ENCODE peak calls at places on chromosomes 13 and 19, in six cellular contexts. K is activated CD4-positive, alpha-beta memory T cell treated with anti-CD3 and anti-CD28 coated beads, Interleukin-2, amount 10 ng/mL, durations not matched to agents 7 days and 5 days; A is Peyer's patch; Z is cardiac muscle cell; N is left colon; O is progenitor cell of endocrine pancreas. U is an unnamed sample.

GRCh38 chr13:101309014-101309619 is 107.2 kb downstream of the NALCN start:
- DNase-seq in A (no peak), O (no peak), K (no peak), Z (peak), N (no peak), U (no peak)

GRCh38 chr19:56712609-56713008 is 41.1 kb upstream of the ZNF835 start:
- DNase-seq in Z (no peak), N (no peak), K (no peak), A (no peak), O (no peak), U (no peak)

GRCh38 chr13:101149735-101150380 is 266.4 kb downstream of the NALCN start:
- DNase-seq in A (no peak), Z (peak), O (no peak), N (no peak), K (no peak), U (no peak)

GRCh38 chr13:64263285-64263684 is 2847.6 kb upstream of the PCDH20 start:
- DNase-seq in N (no peak), A (no peak), O (no peak), Z (no peak), K (no peak), U (no peak)

GRCh38 chr19:36151144-36152051 is 849 bp downstream of the COX7A1 start:
- DNase-seq in A (peak), O (no peak), Z (peak), K (no peak), N (no peak), U (no peak)

GRCh38 chr13:82248713-82249112 is 1633.6 kb downstream of the SLITRK1 start:
- DNase-seq in K (no peak), A (no peak), Z (no peak), N (no peak), O (no peak), U (no peak)

GRCh38 chr19:28915737-28916460 is 297.1 kb downstream of the UQCRFS1 start:
- DNase-seq in O (no peak), N (no peak), A (no peak), K (no peak), Z (no peak), U (no peak)

GRCh38 chr19:33241091-33241529 is 15.5 kb upstream of the SLC7A10 start:
- DNase-seq in K (no peak), A (peak), O (no peak), N (peak), Z (no peak), U (no peak)

GRCh38 chr19:4099054-4099764 is 24.7 kb downstream of the MAP2K2 start:
- DNase-seq in A (no peak), N (peak), O (no peak), K (no peak), Z (no peak), U (no peak)

GRCh38 chr19:39514840-39515550 is at the start of gene SELENOV:
- DNase-seq in N (no peak), O (peak), K (no peak), A (no peak), Z (no peak), U (no peak)

GRCh38 chr19:47310819-47311218 is 1.2 kb downstream of the C5AR1 start:
- DNase-seq in Z (peak), K (no peak), N (peak), A (no peak), O (no peak), U (no peak)

GRCh38 chr13:53010374-53011105 is 18.1 kb upstream of the OLFM4 start:
- DNase-seq in Z (no peak), K (no peak), A (peak), N (peak), O (no peak), U (no peak)

GRCh38 chr13:30759748-30760147 is 24.4 kb downstream of the ALOX5AP start:
- DNase-seq in Z (peak), K (no peak), A (no peak), O (no peak), N (no peak), U (no peak)

GRCh38 chr19:55486971-55487883 is 1.0 kb upstream of the SSC5D start:
- DNase-seq in N (peak), K (peak), A (no peak), O (no peak), Z (peak), U (no peak)

GRCh38 chr13:112887151-112887550 is 81.9 kb upstream of the MCF2L start:
- DNase-seq in K (no peak), Z (no peak), N (no peak), O (no peak), A (no peak), U (no peak)

GRCh38 chr13:46804391-46804815 is 7.4 kb upstream of the ESD start:
- DNase-seq in O (no peak), Z (peak), K (no peak), N (no peak), A (no peak), U (no peak)

GRCh38 chr19:10537668-10538067 is 6.0 kb upstream of the ATG4D start:
- DNase-seq in N (no peak), O (no peak), Z (no peak), A (no peak), K (no peak), U (no peak)

GRCh38 chr19:30855475-30855874 is 483.3 kb downstream of the ZNF536 start:
- DNase-seq in Z (no peak), O (no peak), A (no peak), K (no peak), N (no peak), U (no peak)

GRCh38 chr13:36014763-36015162 is 116.4 kb downstream of the DCLK1 start:
- DNase-seq in K (no peak), Z (no peak), A (no peak), N (no peak), O (no peak), U (no peak)

GRCh38 chr19:30152510-30153291 is 210.7 kb downstream of the URI1 start:
- DNase-seq in K (no peak), Z (no peak), A (no peak), N (no peak), O (no peak), U (no peak)

GRCh38 chr13:94050686-94051085 is 428.8 kb downstream of the DCT start:
- DNase-seq in A (no peak), K (no peak), O (no peak), Z (no peak), N (no peak), U (no peak)

GRCh38 chr13:36883829-36884228 is 36.2 kb downstream of the SMAD9 start:
- DNase-seq in A (no peak), O (no peak), N (no peak), K (no peak), Z (no peak), U (no peak)

GRCh38 chr13:36096411-36097184 is 34.6 kb downstream of the DCLK1 start:
- DNase-seq in N (no peak), A (no peak), K (no peak), O (no peak), Z (peak), U (no peak)

GRCh38 chr13:39603424-39603947 is 493 bp upstream of the LHFPL6 start:
- DNase-seq in K (no peak), Z (peak), A (no peak), N (peak), O (no peak), U (no peak)

GRCh38 chr13:42753697-42754096 is 27.7 kb upstream of the FAM216B start:
- DNase-seq in O (no peak), A (no peak), N (no peak), Z (peak), K (no peak), U (no peak)

GRCh38 chr13:50679321-50679720 is 164.2 kb downstream of the DLEU7 start:
- DNase-seq in O (no peak), K (no peak), N (no peak), Z (peak), A (no peak), U (no peak)

GRCh38 chr13:101639711-101640110 is 187.2 kb downstream of the ITGBL1 start:
- DNase-seq in A (no peak), K (no peak), N (no peak), Z (no peak), O (no peak), U (no peak)

GRCh38 chr13:113591750-113592149 is 7.2 kb downstream of the TFDP1 start:
- DNase-seq in K (peak), O (no peak), N (no peak), A (peak), Z (no peak), U (no peak)

GRCh38 chr19:7645159-7645558 is 8.2 kb downstream of the STXBP2 start:
- DNase-seq in Z (no peak), K (no peak), N (no peak), O (no peak), A (no peak), U (no peak)

GRCh38 chr13:110070511-110071120 is 236.3 kb downstream of the COL4A1 start:
- DNase-seq in O (no peak), N (no peak), Z (peak), K (no peak), A (no peak), U (no peak)

GRCh38 chr13:52615817-52616216 is 26.4 kb upstream of the HNRNPA1L2 start:
- DNase-seq in O (no peak), N (no peak), K (no peak), Z (no peak), A (no peak), U (no peak)

GRCh38 chr19:33796164-33797100 is at the start of gene KCTD15:
- DNase-seq in K (peak), Z (peak), A (no peak), N (peak), O (peak), U (no peak)

U was measured in T follicular helper cell.